ENCODE peak calls at places on chromosomes 4 and X, in six cellular contexts. P, G, F, R, M and Z are unnamed samples.

GRCh38 chr4:960140-960735 is 13.1 kb downstream of the DGKQ start:
- DNase-seq in M (no peak), F (no peak), R (no peak), G (no peak), P (no peak), Z (no peak)

GRCh38 chr4:57037982-57038604 is 59.4 kb downstream of the POLR2B start:
- DNase-seq in M (no peak), F (peak), G (no peak), P (peak), R (no peak), Z (peak)

GRCh38 chr4:53233396-53233795 is 132.5 kb downstream of the SCFD2 start:
- DNase-seq in G (no peak), F (no peak), M (no peak), P (peak), R (no peak), Z (no peak)

GRCh38 chr4:94403735-94404134 is 48.0 kb upstream of the PDLIM5 start:
- DNase-seq in G (no peak), P (no peak), M (no peak), R (no peak), F (peak), Z (no peak)

GRCh38 chr4:3849140-3849539 is 83.0 kb downstream of the ADRA2C start:
- DNase-seq in G (no peak), P (no peak), M (no peak), R (no peak), F (no peak), Z (no peak)

GRCh38 chrX:144732588-144732987 is 514.7 kb upstream of the SPANXN1 start:
- DNase-seq in G (no peak), F (no peak), P (peak), R (no peak), M (no peak), Z (no peak)

GRCh38 chr4:76067652-76068286 is 6.7 kb upstream of the ART3 start:
- DNase-seq in G (peak), M (peak), P (peak), R (peak), F (peak), Z (peak)

GRCh38 chrX:2389324-2389723 is 111.5 kb downstream of the DHRSX start:
- DNase-seq in P (no peak), F (no peak), M (no peak), R (no peak), G (no peak), Z (no peak)

GRCh38 chr4:88958080-88958479 is 98.9 kb downstream of the FAM13A start:
- DNase-seq in M (no peak), P (no peak), F (no peak), G (no peak), R (no peak), Z (no peak)

GRCh38 chr4:38902695-38903094 is 35.1 kb downstream of the FAM114A1 start:
- DNase-seq in F (no peak), G (no peak), P (peak), R (no peak), M (no peak), Z (no peak)

GRCh38 chrX:113275769-113276168 is 435.1 kb upstream of the AMOT start:
- DNase-seq in F (no peak), P (no peak), G (no peak), M (no peak), R (no peak), Z (no peak)

GRCh38 chr4:1249731-1250526 is 999 bp upstream of the CTBP1 start:
- DNase-seq in G (peak), P (no peak), R (peak), F (peak), M (no peak), Z (no peak)

GRCh38 chr4:186701273-186701672 is 22.4 kb downstream of the FAT1 start:
- DNase-seq in P (peak), R (no peak), G (no peak), F (peak), M (no peak), Z (peak)